ENCODE peak calls at places on chromosomes 11 and 22, in four cellular contexts. I is K562, G is HepG2, V is GM12878. Z is an unnamed sample.

GRCh38 chr11:60854140-60854846 is 1.5 kb downstream of the PTGDR2 start:
- DNase-seq in I (peak; percentile 92), G (no peak), V (no peak), Z (no peak)

GRCh38 chr11:73384871-73385692 is 8.9 kb downstream of the RELT start:
- DNase-seq in I (peak; percentile 73), G (no peak), V (peak; percentile 69), Z (no peak)

GRCh38 chr22:37462983-37463382 is 23.2 kb downstream of the MFNG start:
- DNase-seq in I (no peak), G (peak; percentile 28), V (no peak), Z (peak; percentile 57)

GRCh38 chr11:131661137-131661536 is 290.7 kb downstream of the NTM start:
- DNase-seq in I (no peak), G (no peak), V (no peak), Z (no peak)

GRCh38 chr11:61542024-61542461 is 33.5 kb downstream of the LRRC10B start:
- DNase-seq in I (no peak), G (no peak), V (no peak), Z (no peak)

GRCh38 chr11:34830648-34831047 is 85.5 kb downstream of the APIP start:
- DNase-seq in I (no peak), G (no peak), V (no peak), Z (no peak)

GRCh38 chr11:93567406-93567819 is 24.2 kb upstream of the SMCO4 start:
- DNase-seq in I (no peak), G (no peak), V (no peak), Z (no peak)

GRCh38 chr22:48376428-48376827 is 1451.2 kb downstream of the BRD1 start:
- DNase-seq in I (no peak), G (no peak), V (no peak), Z (no peak)

GRCh38 chr11:76074178-76075112 is 131.9 kb downstream of the WNT11 start:
- DNase-seq in I (peak; percentile 67), G (no peak), V (no peak), Z (no peak)

GRCh38 chr11:33999393-33999792 is 52.1 kb upstream of the CAPRIN1 start:
- DNase-seq in I (no peak), G (no peak), V (no peak), Z (no peak)

GRCh38 chr22:35375031-35375430 is 5.9 kb upstream of the HMOX1 start:
- DNase-seq in I (no peak), G (no peak), V (no peak), Z (no peak)

GRCh38 chr11:63769044-63769718 is 606 bp upstream of the ZFTA start:
- DNase-seq in I (peak; percentile 76), G (no peak), V (no peak), Z (peak; percentile 52)

GRCh38 chr11:77113382-77114088 is 10.9 kb downstream of the OMP start:
- DNase-seq in I (peak; percentile 70), G (no peak), V (no peak), Z (peak; percentile 48)

GRCh38 chr11:120883404-120884135 is 140.3 kb upstream of the TBCEL start:
- DNase-seq in I (no peak), G (no peak), V (no peak), Z (no peak)

GRCh38 chr11:92380882-92381281 is 156.3 kb downstream of the FAT3 start:
- DNase-seq in I (no peak), G (no peak), V (no peak), Z (no peak)

GRCh38 chr11:67495234-67496005 is 9.7 kb downstream of the PITPNM1 start:
- DNase-seq in I (no peak), G (no peak), V (no peak), Z (no peak)

GRCh38 chr11:2105536-2105935 is 33.7 kb downstream of the IGF2 start:
- DNase-seq in I (no peak), G (no peak), V (no peak), Z (no peak)

GRCh38 chr11:109247071-109247470 is 174.9 kb upstream of the C11orf87 start:
- DNase-seq in I (no peak), G (no peak), V (no peak), Z (no peak)

GRCh38 chr11:106644824-106645223 is 373.5 kb downstream of the GUCY1A2 start:
- DNase-seq in I (no peak), G (no peak), V (no peak), Z (no peak)

GRCh38 chr22:31262369-31263133 is 29.7 kb downstream of the PIK3IP1 start:
- DNase-seq in I (no peak), G (no peak), V (no peak), Z (no peak)

GRCh38 chr22:47780281-47780875 is 1017.9 kb downstream of the TBC1D22A start:
- DNase-seq in I (no peak), G (no peak), V (no peak), Z (no peak)

GRCh38 chr11:74288161-74288560 is 23.3 kb downstream of the P4HA3 start:
- DNase-seq in I (peak; percentile 36), G (no peak), V (no peak), Z (no peak)

GRCh38 chr11:64610596-64610995 is 19.6 kb downstream of the SLC22A12 start:
- DNase-seq in I (no peak), G (no peak), V (no peak), Z (no peak)

GRCh38 chr11:100340416-100341323 is 346.4 kb upstream of the ARHGAP42 start:
- DNase-seq in I (no peak), G (no peak), V (no peak), Z (no peak)

GRCh38 chr11:31834237-31834636 is 23.1 kb upstream of the PAX6 start:
- DNase-seq in I (no peak), G (no peak), V (no peak), Z (no peak)

GRCh38 chr22:42376721-42377177 is 55.5 kb downstream of the NFAM1 start:
- DNase-seq in I (peak; percentile 37), G (no peak), V (no peak), Z (peak; percentile 50)

GRCh38 chr11:2169626-2170570 is 1.7 kb downstream of the TH start:
- DNase-seq in I (no peak), G (no peak), V (no peak), Z (no peak)

GRCh38 chr11:33802414-33802950 is 28.2 kb upstream of the FBXO3 start:
- DNase-seq in I (no peak), G (peak; percentile 37), V (no peak), Z (peak; percentile 79)

GRCh38 chr11:66333220-66333877 is 2.9 kb downstream of the RIN1 start:
- DNase-seq in I (no peak), G (no peak), V (no peak), Z (no peak)

GRCh38 chr11:10388096-10388495 is 67.0 kb upstream of the AMPD3 start:
- DNase-seq in I (no peak), G (no peak), V (no peak), Z (no peak)

GRCh38 chr11:111604392-111605009 is 2.3 kb downstream of the SIK2 start:
- DNase-seq in I (peak; percentile 51), G (peak; percentile 61), V (peak; percentile 23), Z (peak; percentile 42)

GRCh38 chr11:105738972-105739574 is 129.2 kb downstream of the GRIA4 start:
- DNase-seq in I (no peak), G (no peak), V (no peak), Z (no peak)

GRCh38 chr11:128349650-128350296 is 237.6 kb downstream of the ETS1 start:
- DNase-seq in I (no peak), G (no peak), V (no peak), Z (no peak)

GRCh38 chr11:128343134-128343514 is 244.2 kb downstream of the ETS1 start:
- DNase-seq in I (no peak), G (no peak), V (no peak), Z (no peak)

GRCh38 chr11:128343870-128344269 is 243.5 kb downstream of the ETS1 start:
- DNase-seq in I (no peak), G (no peak), V (no peak), Z (no peak)

GRCh38 chr11:128345316-128345715 is 242.0 kb downstream of the ETS1 start:
- DNase-seq in I (no peak), G (no peak), V (no peak), Z (no peak)

DNA sequence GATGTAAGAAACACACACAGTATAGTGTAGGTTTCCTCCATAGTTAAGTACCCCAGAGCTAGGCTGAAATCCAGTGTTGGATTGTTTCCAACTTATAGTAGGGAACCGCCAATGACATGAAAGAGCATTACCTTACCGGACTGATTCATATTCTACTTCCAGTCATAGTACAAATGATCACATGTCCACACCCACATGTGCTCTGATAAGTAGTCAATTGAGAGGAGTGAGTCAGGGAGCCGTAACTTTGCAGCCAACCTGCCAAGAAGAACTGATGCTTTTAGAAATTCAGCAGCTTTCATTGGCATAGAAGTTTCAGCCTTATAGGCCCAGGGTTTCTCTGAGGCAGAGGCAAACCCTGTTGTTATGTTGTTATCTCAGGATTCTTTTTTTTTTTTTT is 240.6 kb downstream of the ETS1 start:
- DNase-seq in I (no peak), G (no peak), V (no peak), Z (no peak)
- TF ChIP-seq SP1 in I (no peak), G (no peak), V (no peak), Z (no peak)

DNA sequence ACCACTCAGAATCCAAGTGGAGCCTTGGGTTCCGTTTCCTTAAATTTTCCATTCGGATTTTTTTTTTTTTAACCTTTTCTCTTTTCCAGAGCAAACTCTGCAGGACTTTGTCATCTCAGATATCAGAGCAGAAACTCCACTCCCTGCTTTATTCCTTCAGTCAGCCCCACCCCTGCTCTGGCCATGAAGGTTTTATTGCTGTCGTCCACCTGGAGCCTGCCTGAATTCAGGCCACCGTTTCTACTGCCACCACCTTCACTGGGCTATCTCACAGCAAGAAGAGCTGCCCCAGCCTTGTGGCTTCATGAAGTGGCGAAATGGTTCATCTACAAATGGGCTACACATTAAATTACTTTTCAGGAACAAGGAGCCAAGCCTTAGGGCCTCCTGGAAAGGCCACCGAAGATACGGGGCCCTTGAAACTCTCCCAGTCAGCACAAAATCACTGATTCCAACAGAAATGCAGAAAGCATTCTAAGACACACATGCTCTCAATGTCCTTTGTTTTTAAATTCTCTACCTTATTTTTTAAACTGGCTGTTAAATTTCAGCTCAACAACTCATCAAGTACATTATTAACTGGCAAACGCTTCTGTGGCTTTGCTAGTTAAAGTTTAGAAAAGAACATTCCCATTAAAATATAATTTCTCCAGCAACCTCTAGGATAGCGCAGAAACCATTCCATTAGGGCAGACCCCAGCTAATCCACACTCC is 47.4 kb downstream of the PLEKHA7 start:
- DNase-seq in I (no peak), G (no peak), V (no peak), Z (no peak)
- TF ChIP-seq TARDBP in I (no peak), G (no peak), V (no peak), Z (no peak)

GRCh38 chr11:83711035-83711630 is 425.0 kb upstream of the CCDC90B start:
- DNase-seq in I (no peak), G (peak; percentile 75), V (no peak), Z (no peak)
- TF ChIP-seq SP1 in I (no peak), G (no peak), V (no peak), Z (no peak)

GRCh38 chr11:69918231-69918937 is 99.2 kb upstream of the FGF3 start:
- DNase-seq in I (no peak), G (no peak), V (no peak), Z (no peak)
- TF ChIP-seq TARDBP in I (no peak), G (no peak), V (no peak), Z (no peak)

GRCh38 chr11:115180272-115180671 is 323.9 kb downstream of the CADM1 start:
- DNase-seq in I (no peak), G (no peak), V (no peak), Z (peak; percentile 32)

GRCh38 chr11:115184901-115185300 is 319.3 kb downstream of the CADM1 start:
- DNase-seq in I (no peak), G (no peak), V (no peak), Z (no peak)

GRCh38 chr11:115179647-115180046 is 324.6 kb downstream of the CADM1 start:
- DNase-seq in I (no peak), G (no peak), V (no peak), Z (no peak)

GRCh38 chr11:115181480-115181879 is 322.7 kb downstream of the CADM1 start:
- DNase-seq in I (no peak), G (no peak), V (no peak), Z (no peak)

GRCh38 chr11:115182282-115182952 is 321.8 kb downstream of the CADM1 start:
- DNase-seq in I (no peak), G (no peak), V (no peak), Z (no peak)
- TF ChIP-seq SP1 in I (no peak), G (no peak), V (no peak), Z (no peak)

Z was measured in HEK293T.